ENCODE peak calls at places on chromosomes 5 and 9, in four cellular contexts. W is activated naive CD8-positive, alpha-beta T cell treated with anti-CD3 and anti-CD28 coated beads, Interleukin-2, amount 10 ng/mL, durations not matched to agents 7 days and 5 days; A is upper lobe of right lung; J is GDM1. R is an unnamed sample.

GRCh38 chr5:76462097-76462702 is 59.1 kb downstream of the IQGAP2 start:
- DNase-seq in W (no peak), A (no peak), J (no peak), R (no peak)

GRCh38 chr9:8800196-8800595 is 1000.6 kb upstream of the DMAC1 start:
- DNase-seq in W (no peak), A (no peak), J (no peak), R (no peak)

GRCh38 chr5:64766105-64766504 is 2.4 kb downstream of the SREK1IP1 start:
- DNase-seq in W (no peak), A (no peak), J (no peak), R (no peak)

GRCh38 chr9:126111556-126111955 is 215.1 kb upstream of the MVB12B start:
- DNase-seq in W (no peak), A (peak), J (no peak), R (no peak)

GRCh38 chr5:145484195-145484594 is 350.9 kb downstream of the PRELID2 start:
- DNase-seq in W (no peak), A (no peak), J (no peak), R (no peak)

GRCh38 chr5:59496524-59497134 is 396.9 kb downstream of the PDE4D start:
- DNase-seq in W (peak), A (no peak), J (no peak), R (peak)

GRCh38 chr9:127569819-127570401 is 42.2 kb upstream of the STXBP1 start:
- DNase-seq in W (peak), A (no peak), J (no peak), R (no peak)

GRCh38 chr9:127587966-127588365 is 24.1 kb upstream of the STXBP1 start:
- DNase-seq in W (no peak), A (no peak), J (no peak), R (no peak)

GRCh38 chr5:115545065-115545882 is 699 bp upstream of the FEM1C start:
- DNase-seq in W (no peak), A (no peak), J (no peak), R (peak)

GRCh38 chr9:34485822-34486221 is 27.2 kb downstream of the DNAI1 start:
- DNase-seq in W (no peak), A (no peak), J (no peak), R (no peak)

GRCh38 chr9:468766-469496 is 254.3 kb downstream of the DOCK8 start:
- DNase-seq in W (no peak), A (no peak), J (no peak), R (no peak)

GRCh38 chr9:105062222-105062850 is 134.4 kb upstream of the ABCA1 start:
- DNase-seq in W (no peak), A (no peak), J (no peak), R (no peak)

GRCh38 chr5:32562841-32563240 is 22.5 kb upstream of the SUB1 start:
- DNase-seq in W (no peak), A (no peak), J (no peak), R (no peak)

GRCh38 chr9:97697837-97698236 is 697 bp upstream of the XPA start:
- DNase-seq in W (no peak), A (no peak), J (no peak), R (no peak)

GRCh38 chr5:64834611-64835010 is 65.9 kb downstream of the CWC27 start:
- DNase-seq in W (no peak), A (no peak), J (no peak), R (no peak)

GRCh38 chr5:40842351-40842750 is 1.2 kb downstream of the CARD6 start:
- DNase-seq in W (no peak), A (no peak), J (no peak), R (no peak)

GRCh38 chr5:133049726-133050048 is 2.1 kb upstream of the HSPA4 start:
- DNase-seq in W (no peak), A (no peak), J (no peak), R (no peak)

GRCh38 chr9:96555567-96556386 is 63.9 kb downstream of the CDC14B start:
- DNase-seq in W (no peak), A (no peak), J (no peak), R (no peak)

GRCh38 chr5:145830594-145830993 is 4.5 kb downstream of the PRELID2 start:
- DNase-seq in W (no peak), A (no peak), J (no peak), R (no peak)

GRCh38 chr9:74838351-74838750 is 49.4 kb downstream of the TRPM6 start:
- DNase-seq in W (no peak), A (no peak), J (no peak), R (no peak)

GRCh38 chr9:37953775-37954437 is 50.0 kb upstream of the SLC25A51 start:
- DNase-seq in W (no peak), A (no peak), J (no peak), R (no peak)

GRCh38 chr9:18821794-18822193 is 211.2 kb downstream of the SAXO1 start:
- DNase-seq in W (no peak), A (no peak), J (no peak), R (no peak)

GRCh38 chr5:156326718-156327259 is at the start of gene SGCD:
- DNase-seq in W (no peak), A (peak), J (no peak), R (no peak)

GRCh38 chr5:180082633-180083420 is 11.3 kb upstream of the RNF130 start:
- DNase-seq in W (no peak), A (no peak), J (no peak), R (no peak)

GRCh38 chr5:150429410-150429873 is 16.7 kb upstream of the CD74 start:
- DNase-seq in W (no peak), A (no peak), J (no peak), R (no peak)

GRCh38 chr9:106310782-106311181 is 552.2 kb upstream of the ZNF462 start:
- DNase-seq in W (no peak), A (no peak), J (no peak), R (peak)

GRCh38 chr5:173139631-173140030 is 4.7 kb upstream of the BNIP1 start:
- DNase-seq in W (no peak), A (no peak), J (no peak), R (no peak)

GRCh38 chr5:38832810-38833209 is 13.0 kb upstream of the OSMR start:
- DNase-seq in W (no peak), A (no peak), J (no peak), R (no peak)

GRCh38 chr5:141753971-141754713 is 72.1 kb upstream of the ARAP3 start:
- DNase-seq in W (no peak), A (no peak), J (no peak), R (peak)

GRCh38 chr5:148924817-148925216 is 98.4 kb downstream of the ADRB2 start:
- DNase-seq in W (no peak), A (no peak), J (no peak), R (no peak)

GRCh38 chr9:129242971-129243561 is 65.0 kb upstream of the IER5L start:
- DNase-seq in W (peak), A (peak), J (no peak), R (no peak)

GRCh38 chr9:113886933-113887332 is 10.8 kb downstream of the ZNF618 start:
- DNase-seq in W (no peak), A (no peak), J (no peak), R (no peak)

R was measured in HL-60.